ENCODE peak calls at places on chromosomes 1 and 21, in six cellular contexts. One of them, this sample, is unnamed.

GRCh38 chr1:2448098-2448445 is 28.0 kb upstream of the PLCH2 start:
- DNase-seq in A549: peak
- DNase-seq in body of pancreas: no peak
- DNase-seq in esophagus squamous epithelium: no peak
- DNase-seq in thyroid gland: no peak
- DNase-seq in upper lobe of left lung: peak
- DNase-seq in this sample: no peak

GRCh38 chr1:150764617-150765090 is 924 bp downstream of the CTSS start:
- DNase-seq in A549: peak
- DNase-seq in body of pancreas: no peak
- DNase-seq in esophagus squamous epithelium: no peak
- DNase-seq in thyroid gland: no peak
- DNase-seq in upper lobe of left lung: no peak
- DNase-seq in this sample: no peak

GRCh38 chr1:10506677-10507047 is 31.9 kb downstream of the PEX14 start:
- DNase-seq in A549: no peak
- DNase-seq in body of pancreas: no peak
- DNase-seq in esophagus squamous epithelium: no peak
- DNase-seq in thyroid gland: no peak
- DNase-seq in upper lobe of left lung: no peak
- DNase-seq in this sample: no peak

GRCh38 chr1:113269577-113269976 is 120.7 kb upstream of the MAGI3 start:
- DNase-seq in A549: no peak
- DNase-seq in body of pancreas: no peak
- DNase-seq in esophagus squamous epithelium: no peak
- DNase-seq in thyroid gland: no peak
- DNase-seq in upper lobe of left lung: no peak
- DNase-seq in this sample: no peak

GRCh38 chr1:216310776-216311175 is 112.5 kb downstream of the USH2A start:
- DNase-seq in A549: peak
- DNase-seq in body of pancreas: peak
- DNase-seq in esophagus squamous epithelium: no peak
- DNase-seq in thyroid gland: no peak
- DNase-seq in upper lobe of left lung: no peak
- DNase-seq in this sample: peak

GRCh38 chr1:196997428-196997827 is 20.1 kb downstream of the CFHR5 start:
- DNase-seq in A549: no peak
- DNase-seq in body of pancreas: no peak
- DNase-seq in esophagus squamous epithelium: no peak
- DNase-seq in thyroid gland: no peak
- DNase-seq in upper lobe of left lung: no peak
- DNase-seq in this sample: no peak

GRCh38 chr1:114979278-114979891 is 50.2 kb upstream of the TSHB start:
- DNase-seq in A549: peak
- DNase-seq in body of pancreas: peak
- DNase-seq in esophagus squamous epithelium: no peak
- DNase-seq in thyroid gland: peak
- DNase-seq in upper lobe of left lung: no peak
- DNase-seq in this sample: peak

GRCh38 chr1:103177146-103177850 is 69.0 kb upstream of the COL11A1 start:
- DNase-seq in A549: peak
- DNase-seq in body of pancreas: no peak
- DNase-seq in esophagus squamous epithelium: no peak
- DNase-seq in thyroid gland: no peak
- DNase-seq in upper lobe of left lung: no peak
- DNase-seq in this sample: no peak

GRCh38 chr1:187840557-187840956 is 1011.8 kb downstream of the PLA2G4A start:
- DNase-seq in A549: no peak
- DNase-seq in body of pancreas: no peak
- DNase-seq in esophagus squamous epithelium: no peak
- DNase-seq in thyroid gland: no peak
- DNase-seq in upper lobe of left lung: no peak
- DNase-seq in this sample: no peak

GRCh38 chr1:160657477-160657820 is 10.6 kb upstream of the SLAMF1 start:
- DNase-seq in A549: no peak
- DNase-seq in body of pancreas: no peak
- DNase-seq in esophagus squamous epithelium: no peak
- DNase-seq in thyroid gland: no peak
- DNase-seq in upper lobe of left lung: no peak
- DNase-seq in this sample: no peak

GRCh38 chr1:210467440-210468040 is 138.8 kb downstream of the HHAT start:
- DNase-seq in A549: no peak
- DNase-seq in body of pancreas: no peak
- DNase-seq in esophagus squamous epithelium: no peak
- DNase-seq in thyroid gland: no peak
- DNase-seq in upper lobe of left lung: no peak
- DNase-seq in this sample: no peak

GRCh38 chr1:185966487-185966886 is 232.3 kb downstream of the HMCN1 start:
- DNase-seq in A549: no peak
- DNase-seq in body of pancreas: no peak
- DNase-seq in esophagus squamous epithelium: no peak
- DNase-seq in thyroid gland: no peak
- DNase-seq in upper lobe of left lung: no peak
- DNase-seq in this sample: no peak

GRCh38 chr1:119869962-119870361 is 26.4 kb downstream of the ADAM30 start:
- DNase-seq in A549: no peak
- DNase-seq in body of pancreas: no peak
- DNase-seq in esophagus squamous epithelium: no peak
- DNase-seq in thyroid gland: no peak
- DNase-seq in upper lobe of left lung: no peak
- DNase-seq in this sample: no peak

GRCh38 chr21:33403128-33403785 is at the start of gene IFNGR2:
- DNase-seq in A549: no peak
- DNase-seq in body of pancreas: peak
- DNase-seq in esophagus squamous epithelium: no peak
- DNase-seq in thyroid gland: peak
- DNase-seq in upper lobe of left lung: peak
- DNase-seq in this sample: peak

GRCh38 chr1:102942324-102942723 is 166.0 kb downstream of the COL11A1 start:
- DNase-seq in A549: no peak
- DNase-seq in body of pancreas: no peak
- DNase-seq in esophagus squamous epithelium: no peak
- DNase-seq in thyroid gland: no peak
- DNase-seq in upper lobe of left lung: no peak
- DNase-seq in this sample: no peak

GRCh38 chr1:48718116-48718630 is 58.5 kb downstream of the BEND5 start:
- DNase-seq in A549: no peak
- DNase-seq in body of pancreas: no peak
- DNase-seq in esophagus squamous epithelium: no peak
- DNase-seq in thyroid gland: no peak
- DNase-seq in upper lobe of left lung: no peak
- DNase-seq in this sample: no peak
- TF ChIP-seq POLR2A in A549: no peak
- TF ChIP-seq POLR2A in body of pancreas: no peak
- TF ChIP-seq POLR2A in esophagus squamous epithelium: no peak
- TF ChIP-seq POLR2A in thyroid gland: no peak
- TF ChIP-seq POLR2A in upper lobe of left lung: no peak
- TF ChIP-seq POLR2A in this sample: no peak

GRCh38 chr1:207313131-207313530 is 8.3 kb upstream of the CD55 start:
- DNase-seq in A549: no peak
- DNase-seq in body of pancreas: no peak
- DNase-seq in esophagus squamous epithelium: no peak
- DNase-seq in thyroid gland: no peak
- DNase-seq in upper lobe of left lung: no peak
- DNase-seq in this sample: no peak
- H3K4me3 ChIP-seq in A549: no peak
- H3K4me3 ChIP-seq in body of pancreas: no peak
- H3K4me3 ChIP-seq in esophagus squamous epithelium: no peak
- H3K4me3 ChIP-seq in thyroid gland: no peak
- H3K4me3 ChIP-seq in upper lobe of left lung: no peak
- H3K4me3 ChIP-seq in this sample: no peak

DNA sequence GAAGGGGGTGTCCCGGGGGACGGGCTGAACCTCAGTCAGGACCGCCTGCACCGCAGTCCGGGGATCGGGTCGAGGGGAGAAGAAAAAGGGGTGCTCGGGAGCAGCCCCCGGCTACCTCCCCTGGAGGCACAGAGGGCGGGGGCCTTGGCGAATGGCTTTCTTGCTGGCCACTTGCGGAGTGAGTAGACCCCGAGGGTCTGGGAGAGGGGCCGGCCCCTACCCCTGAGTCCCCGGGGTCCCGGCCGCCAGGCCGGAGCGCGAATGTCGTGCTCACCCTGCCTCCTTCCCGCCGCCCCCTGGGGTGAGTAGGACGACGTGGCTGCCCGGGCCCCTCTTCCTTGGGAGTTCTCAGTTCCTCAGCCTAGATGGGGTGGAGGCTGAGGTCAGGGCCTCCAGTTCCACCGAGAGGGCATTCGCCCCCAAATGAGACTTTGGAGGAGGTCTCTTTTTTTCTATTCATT is 113.0 kb downstream of the OSBPL9 start:
- DNase-seq in A549: peak
- DNase-seq in body of pancreas: no peak
- DNase-seq in esophagus squamous epithelium: no peak
- DNase-seq in thyroid gland: no peak
- DNase-seq in upper lobe of left lung: no peak
- DNase-seq in this sample: no peak
- TF ChIP-seq POLR2A in A549: no peak
- TF ChIP-seq POLR2A in body of pancreas: no peak
- TF ChIP-seq POLR2A in esophagus squamous epithelium: no peak
- TF ChIP-seq POLR2A in thyroid gland: no peak
- TF ChIP-seq POLR2A in upper lobe of left lung: no peak
- TF ChIP-seq POLR2A in this sample: no peak

GRCh38 chr1:204198978-204199340 is 2.7 kb upstream of the KISS1 start:
- DNase-seq in A549: no peak
- DNase-seq in body of pancreas: no peak
- DNase-seq in esophagus squamous epithelium: no peak
- DNase-seq in thyroid gland: no peak
- DNase-seq in upper lobe of left lung: no peak
- DNase-seq in this sample: no peak
- H3K4me3 ChIP-seq in A549: no peak
- H3K4me3 ChIP-seq in body of pancreas: no peak
- H3K4me3 ChIP-seq in esophagus squamous epithelium: no peak
- H3K4me3 ChIP-seq in thyroid gland: no peak
- H3K4me3 ChIP-seq in upper lobe of left lung: no peak
- H3K4me3 ChIP-seq in this sample: no peak

GRCh38 chr1:223709598-223709997 is 2.7 kb upstream of the CAPN2 start:
- DNase-seq in A549: peak
- DNase-seq in body of pancreas: no peak
- DNase-seq in esophagus squamous epithelium: no peak
- DNase-seq in thyroid gland: no peak
- DNase-seq in upper lobe of left lung: no peak
- DNase-seq in this sample: no peak

GRCh38 chr1:223706077-223706988 is 6.0 kb upstream of the CAPN2 start:
- DNase-seq in A549: peak
- DNase-seq in body of pancreas: no peak
- DNase-seq in esophagus squamous epithelium: no peak
- DNase-seq in thyroid gland: peak
- DNase-seq in upper lobe of left lung: no peak
- DNase-seq in this sample: peak

GRCh38 chr1:223708651-223709268 is 3.6 kb upstream of the CAPN2 start:
- DNase-seq in A549: no peak
- DNase-seq in body of pancreas: no peak
- DNase-seq in esophagus squamous epithelium: no peak
- DNase-seq in thyroid gland: no peak
- DNase-seq in upper lobe of left lung: no peak
- DNase-seq in this sample: no peak

GRCh38 chr1:223708001-223708359 is 4.4 kb upstream of the CAPN2 start:
- DNase-seq in A549: peak
- DNase-seq in body of pancreas: no peak
- DNase-seq in esophagus squamous epithelium: no peak
- DNase-seq in thyroid gland: peak
- DNase-seq in upper lobe of left lung: no peak
- DNase-seq in this sample: peak

GRCh38 chr1:223707270-223708000 is 4.9 kb upstream of the CAPN2 start:
- DNase-seq in A549: peak
- DNase-seq in body of pancreas: peak
- DNase-seq in esophagus squamous epithelium: no peak
- DNase-seq in thyroid gland: peak
- DNase-seq in upper lobe of left lung: no peak
- DNase-seq in this sample: peak
- TF ChIP-seq POLR2A in A549: peak
- TF ChIP-seq POLR2A in body of pancreas: no peak
- TF ChIP-seq POLR2A in esophagus squamous epithelium: no peak
- TF ChIP-seq POLR2A in thyroid gland: peak
- TF ChIP-seq POLR2A in upper lobe of left lung: no peak
- TF ChIP-seq POLR2A in this sample: no peak

DNA sequence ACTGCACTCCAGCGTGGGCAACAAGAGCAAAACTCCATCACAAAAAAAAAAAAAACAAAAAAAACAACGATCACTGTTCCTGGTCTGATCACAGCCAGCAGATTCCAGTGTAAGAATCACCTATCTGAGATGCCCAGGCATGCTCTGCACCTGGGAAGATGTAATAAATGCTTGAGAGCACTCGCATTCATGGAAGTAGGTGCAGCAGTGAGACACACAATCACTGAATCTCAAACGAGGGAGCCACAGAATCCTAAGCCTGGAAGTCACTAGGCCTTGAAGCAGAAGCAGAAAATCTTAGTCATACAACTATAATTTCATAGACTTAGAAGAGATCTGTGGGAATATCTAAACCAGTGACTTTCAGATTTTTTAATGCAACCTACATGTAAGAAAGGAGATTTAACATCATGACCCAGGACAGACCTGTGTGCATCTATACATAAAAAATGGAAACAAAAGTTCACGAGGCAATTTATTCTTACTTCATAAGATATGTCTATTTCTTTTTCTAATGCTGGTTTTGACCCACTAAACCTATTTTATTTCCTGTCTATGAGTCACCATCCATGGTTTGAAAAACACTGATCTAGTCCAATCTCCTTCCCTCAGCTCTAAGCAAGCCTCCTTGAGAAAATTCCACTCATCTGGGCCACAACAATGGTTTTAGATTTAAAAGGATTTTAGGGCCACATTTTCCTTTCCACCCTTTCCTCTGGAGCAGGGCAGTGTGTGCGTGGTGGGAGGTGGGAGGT is 30.4 kb downstream of the RIMS3 start:
- DNase-seq in A549: no peak
- DNase-seq in body of pancreas: no peak
- DNase-seq in esophagus squamous epithelium: no peak
- DNase-seq in thyroid gland: no peak
- DNase-seq in upper lobe of left lung: no peak
- DNase-seq in this sample: no peak
- H3K4me3 ChIP-seq in A549: no peak
- H3K4me3 ChIP-seq in body of pancreas: no peak
- H3K4me3 ChIP-seq in esophagus squamous epithelium: no peak
- H3K4me3 ChIP-seq in thyroid gland: no peak
- H3K4me3 ChIP-seq in upper lobe of left lung: no peak
- H3K4me3 ChIP-seq in this sample: no peak

GRCh38 chr1:179095924-179096323 is 14.1 kb downstream of the TOR3A start:
- DNase-seq in A549: no peak
- DNase-seq in body of pancreas: no peak
- DNase-seq in esophagus squamous epithelium: no peak
- DNase-seq in thyroid gland: no peak
- DNase-seq in upper lobe of left lung: no peak
- DNase-seq in this sample: no peak
- TF ChIP-seq POLR2A in A549: no peak
- TF ChIP-seq POLR2A in body of pancreas: no peak
- TF ChIP-seq POLR2A in esophagus squamous epithelium: no peak
- TF ChIP-seq POLR2A in thyroid gland: no peak
- TF ChIP-seq POLR2A in upper lobe of left lung: no peak
- TF ChIP-seq POLR2A in this sample: no peak

This sample was measured in stomach.